ENCODE peak calls at places on chromosomes 4 and X, in nine cellular contexts. N is HT1080; Q is NCI-H1436; C is central memory CD4-positive, alpha-beta T cell; W is AG09309; Y is bronchial epithelial cell; I is dermis microvascular lymphatic vessel endothelial cell; U is NCI-H345; G is memory B cell. B is an unnamed sample.

GRCh38 chrX:22109442-22109841 is 77.3 kb downstream of the PHEX start:
- DNase-seq in Y (peak; percentile 79), U (no peak), I (no peak), W (no peak), C (no peak), Q (no peak), N (peak; percentile 21), G (no peak), B (no peak)

GRCh38 chrX:107146670-107147069 is 28.0 kb upstream of the RBM41 start:
- DNase-seq in G (no peak), Y (peak; percentile 89), Q (no peak), C (no peak), N (no peak), U (no peak), W (no peak), I (no peak), B (no peak)

GRCh38 chr4:94298725-94299252 is 43.8 kb downstream of the HPGDS start:
- DNase-seq in N (no peak), Q (no peak), G (no peak), Y (peak; percentile 85), C (no peak), W (no peak), I (peak; percentile 89), U (no peak), B (no peak)

GRCh38 chrX:141839856-141840255 is 1.7 kb downstream of the MAGEC3 start:
- DNase-seq in Y (no peak), Q (no peak), W (no peak), I (no peak), N (peak; percentile 1), G (no peak), C (no peak), U (no peak), B (no peak)

GRCh38 chr4:72323227-72323626 is 245.8 kb downstream of the ADAMTS3 start:
- DNase-seq in C (no peak), G (no peak), U (no peak), I (no peak), Y (no peak), N (no peak), W (no peak), Q (no peak), B (no peak)

GRCh38 chr4:166846939-166847338 is 387.4 kb downstream of the SPOCK3 start:
- DNase-seq in Y (no peak), N (no peak), G (no peak), I (no peak), Q (no peak), U (no peak), C (no peak), W (no peak), B (no peak)

GRCh38 chr4:88411491-88412101 is 32.9 kb downstream of the HERC6 start:
- DNase-seq in I (no peak), Y (no peak), W (no peak), C (no peak), N (no peak), Q (no peak), G (no peak), U (no peak), B (no peak)

GRCh38 chr4:36532670-36533373 is 251.4 kb downstream of the DTHD1 start:
- DNase-seq in I (no peak), N (no peak), C (no peak), U (no peak), G (no peak), W (no peak), Q (no peak), Y (peak; percentile 66), B (no peak)

GRCh38 chr4:36039031-36039430 is 205.3 kb downstream of the ARAP2 start:
- DNase-seq in U (no peak), Q (no peak), W (no peak), G (no peak), I (no peak), N (peak; percentile 45), C (no peak), Y (no peak), B (no peak)

GRCh38 chr4:2060578-2061207 is 1.6 kb downstream of the NAT8L start:
- DNase-seq in U (no peak), G (no peak), N (no peak), C (no peak), Q (no peak), I (no peak), Y (no peak), W (no peak), B (no peak)

GRCh38 chr4:6633091-6633906 is 7.2 kb upstream of the MRFAP1 start:
- DNase-seq in C (no peak), I (no peak), Q (no peak), W (no peak), G (no peak), N (no peak), U (peak; percentile 53), Y (peak; percentile 36), B (peak; percentile 76)